ENCODE peak calls at places on chromosomes 6 and 20, in nine cellular contexts. E is colonic mucosa; S is DND-41; Q is neural progenitor cell; C is A549; L is omental fat pad; R is HCT116; B is BJ; W is activated CD8-positive, alpha-beta T cell treated with anti-CD3 and anti-CD28 coated beads for 36 hours. H is an unnamed sample.

GRCh38 chr6:134493789-134494188 is 175.9 kb upstream of the SGK1 start:
- DNase-seq in E (no peak), S (no peak), Q (no peak), C (no peak), L (no peak), R (no peak), B (no peak), W (no peak), H (no peak)

GRCh38 chr20:16801919-16802651 is 53.9 kb downstream of the OTOR start:
- DNase-seq in E (peak), S (peak), Q (peak), C (peak), L (peak), R (peak), B (no peak), W (peak), H (peak)

GRCh38 chr6:5115168-5115567 is 30.0 kb downstream of the PPP1R3G start:
- DNase-seq in E (peak), S (no peak), Q (no peak), C (peak), L (no peak), R (no peak), B (no peak), W (no peak), H (no peak)

GRCh38 chr6:116030745-116031144 is 29.9 kb downstream of the FRK start:
- DNase-seq in E (no peak), S (no peak), Q (no peak), C (no peak), L (no peak), R (no peak), B (no peak), W (no peak), H (no peak)

GRCh38 chr20:50042370-50043313 is 59.9 kb downstream of the SNAI1 start:
- DNase-seq in E (no peak), S (no peak), Q (no peak), C (no peak), L (no peak), R (no peak), B (no peak), W (no peak), H (no peak)

GRCh38 chr20:29443819-29444218 is 1813.6 kb upstream of the DEFB115 start:
- DNase-seq in E (no peak), S (no peak), Q (no peak), C (no peak), L (no peak), R (no peak), B (no peak), W (peak), H (no peak)

GRCh38 chr6:11615214-11615602 is 77.7 kb downstream of the TMEM170B start:
- DNase-seq in E (no peak), S (no peak), Q (no peak), C (no peak), L (no peak), R (no peak), B (no peak), W (no peak), H (no peak)

GRCh38 chr6:84777888-84778287 is 13.5 kb upstream of the TBX18 start:
- DNase-seq in E (no peak), S (no peak), Q (no peak), C (no peak), L (no peak), R (no peak), B (peak), W (no peak), H (no peak)

GRCh38 chr6:80333342-80333741 is 226.9 kb downstream of the BCKDHB start:
- DNase-seq in E (no peak), S (no peak), Q (no peak), C (no peak), L (no peak), R (no peak), B (no peak), W (no peak), H (no peak)

GRCh38 chr20:44862286-44862685 is 23.2 kb upstream of the YWHAB start:
- DNase-seq in E (no peak), S (no peak), Q (no peak), C (no peak), L (no peak), R (no peak), B (no peak), W (no peak), H (no peak)

GRCh38 chr6:139568956-139569538 is 194.6 kb upstream of the CITED2 start:
- DNase-seq in E (no peak), S (no peak), Q (no peak), C (no peak), L (no peak), R (no peak), B (peak), W (no peak), H (no peak)

GRCh38 chr6:7449018-7449417 is 59.4 kb downstream of the RIOK1 start:
- DNase-seq in E (no peak), S (no peak), Q (no peak), C (no peak), L (no peak), R (no peak), B (no peak), W (no peak), H (no peak)

GRCh38 chr6:2651536-2651935 is 99.2 kb downstream of the MYLK4 start:
- DNase-seq in E (no peak), S (no peak), Q (no peak), C (no peak), L (no peak), R (no peak), B (no peak), W (no peak), H (no peak)

GRCh38 chr20:23161968-23162696 is 76.0 kb upstream of the CD93 start:
- DNase-seq in E (peak), S (no peak), Q (no peak), C (no peak), L (peak), R (no peak), B (no peak), W (no peak), H (no peak)

GRCh38 chr6:26156105-26156849 is 69.0 kb downstream of the HFE start:
- DNase-seq in E (peak), S (peak), Q (peak), C (peak), L (peak), R (peak), B (peak), W (peak), H (peak)

GRCh38 chr6:39207421-39208232 is 21.6 kb downstream of the KCNK5 start:
- DNase-seq in E (no peak), S (no peak), Q (no peak), C (no peak), L (no peak), R (no peak), B (no peak), W (no peak), H (no peak)

GRCh38 chr6:42007753-42008528 is 42.4 kb upstream of the TAF8 start:
- DNase-seq in E (no peak), S (peak), Q (no peak), C (no peak), L (no peak), R (no peak), B (no peak), W (peak), H (no peak)

GRCh38 chr6:34029489-34030280 is 116.2 kb downstream of the GRM4 start:
- DNase-seq in E (no peak), S (no peak), Q (no peak), C (no peak), L (no peak), R (no peak), B (no peak), W (no peak), H (no peak)

GRCh38 chr20:62370115-62370806 is 3.1 kb upstream of the LAMA5 start:
- DNase-seq in E (no peak), S (no peak), Q (no peak), C (no peak), L (no peak), R (no peak), B (peak), W (peak), H (no peak)

GRCh38 chr6:43873806-43874714 is 104.0 kb downstream of the VEGFA start:
- DNase-seq in E (peak), S (no peak), Q (peak), C (no peak), L (no peak), R (no peak), B (no peak), W (no peak), H (no peak)

GRCh38 chr6:101083533-101084172 is 202.5 kb upstream of the ASCC3 start:
- DNase-seq in E (no peak), S (no peak), Q (peak), C (peak), L (no peak), R (no peak), B (peak), W (no peak), H (no peak)

GRCh38 chr20:43404880-43405279 is 52.8 kb upstream of the SRSF6 start:
- DNase-seq in E (no peak), S (no peak), Q (peak), C (peak), L (no peak), R (peak), B (no peak), W (peak), H (no peak)

GRCh38 chr6:164378330-164378729 is 931.1 kb downstream of the C6orf118 start:
- DNase-seq in E (no peak), S (no peak), Q (no peak), C (no peak), L (no peak), R (no peak), B (no peak), W (no peak), H (no peak)

GRCh38 chr20:46207783-46208182 is 89.7 kb downstream of the CD40 start:
- DNase-seq in E (no peak), S (no peak), Q (no peak), C (no peak), L (no peak), R (no peak), B (no peak), W (no peak), H (no peak)

GRCh38 chr6:87274660-87275273 is 47.6 kb upstream of the SMIM8 start:
- DNase-seq in E (no peak), S (no peak), Q (no peak), C (no peak), L (no peak), R (no peak), B (peak), W (no peak), H (no peak)

GRCh38 chr6:2754396-2754795 is 3.7 kb upstream of the MYLK4 start:
- DNase-seq in E (no peak), S (no peak), Q (no peak), C (no peak), L (no peak), R (no peak), B (no peak), W (no peak), H (no peak)

GRCh38 chr20:5480824-5481600 is 164.3 kb upstream of the PROKR2 start:
- DNase-seq in E (peak), S (no peak), Q (no peak), C (no peak), L (no peak), R (no peak), B (no peak), W (no peak), H (no peak)

GRCh38 chr20:4736875-4737274 is 15.2 kb downstream of the PRND start:
- DNase-seq in E (no peak), S (no peak), Q (no peak), C (no peak), L (no peak), R (no peak), B (no peak), W (no peak), H (no peak)

GRCh38 chr20:58342104-58342945 is 32.8 kb downstream of the RAB22A start:
- DNase-seq in E (no peak), S (no peak), Q (no peak), C (peak), L (no peak), R (no peak), B (peak), W (no peak), H (no peak)

GRCh38 chr6:37704066-37704465 is 6.4 kb upstream of the MDGA1 start:
- DNase-seq in E (no peak), S (no peak), Q (no peak), C (no peak), L (no peak), R (no peak), B (no peak), W (no peak), H (no peak)

GRCh38 chr6:100479180-100480035 is 14.7 kb upstream of the SIM1 start:
- DNase-seq in E (no peak), S (peak), Q (peak), C (no peak), L (no peak), R (peak), B (no peak), W (no peak), H (no peak)

GRCh38 chr20:50806126-50806768 is 11.4 kb downstream of the BCAS4 start:
- DNase-seq in E (no peak), S (no peak), Q (no peak), C (no peak), L (no peak), R (no peak), B (no peak), W (no peak), H (no peak)

GRCh38 chr6:32852018-32852843 is 1.3 kb downstream of the TAP1 start:
- DNase-seq in E (peak), S (no peak), Q (no peak), C (no peak), L (no peak), R (no peak), B (no peak), W (peak), H (peak)

GRCh38 chr6:100230976-100231316 is 233.8 kb downstream of the SIM1 start:
- DNase-seq in E (no peak), S (no peak), Q (no peak), C (no peak), L (no peak), R (no peak), B (no peak), W (no peak), H (no peak)

GRCh38 chr6:107894821-107895396 is 63.1 kb downstream of the SEC63 start:
- DNase-seq in E (peak), S (no peak), Q (no peak), C (no peak), L (no peak), R (no peak), B (no peak), W (no peak), H (no peak)

GRCh38 chr20:37316116-37316774 is 26.8 kb downstream of the MANBAL start:
- DNase-seq in E (no peak), S (peak), Q (peak), C (no peak), L (no peak), R (no peak), B (no peak), W (peak), H (peak)

GRCh38 chr6:121183742-121184141 is 150.5 kb downstream of the TBC1D32 start:
- DNase-seq in E (no peak), S (no peak), Q (no peak), C (no peak), L (no peak), R (no peak), B (no peak), W (no peak), H (no peak)

DNA sequence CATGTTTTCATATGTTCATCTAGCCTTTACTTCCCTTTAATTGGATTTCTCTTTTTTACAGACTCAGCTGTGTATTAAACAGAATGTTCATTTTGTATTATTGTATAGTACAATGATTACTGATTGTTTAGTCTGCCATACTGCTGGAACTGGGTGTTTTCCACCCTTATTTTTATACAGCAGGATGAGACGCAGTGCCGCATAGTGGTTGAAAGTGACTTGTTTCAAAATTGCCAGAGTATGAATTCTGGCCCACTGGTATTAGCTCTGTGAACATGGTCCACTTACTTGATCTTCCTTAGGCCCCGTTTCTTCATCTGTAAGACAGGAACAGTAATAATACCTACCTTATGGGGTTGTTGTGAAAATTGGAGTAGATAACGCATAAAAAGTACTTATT is 22.1 kb downstream of the AFDN start:
- DNase-seq in E (no peak), S (no peak), Q (no peak), C (no peak), L (no peak), R (no peak), B (no peak), W (no peak), H (no peak)
- TF ChIP-seq CTCF in E (no peak), S (no peak), Q (no peak), C (no peak), L (no peak), R (no peak), B (no peak), W (no peak), H (no peak)

GRCh38 chr6:15505463-15505918 is 157.3 kb downstream of the DTNBP1 start:
- DNase-seq in E (no peak), S (no peak), Q (no peak), C (no peak), L (peak), R (no peak), B (no peak), W (no peak), H (no peak)

GRCh38 chr6:15504040-15504491 is 158.8 kb downstream of the DTNBP1 start:
- DNase-seq in E (no peak), S (no peak), Q (peak), C (no peak), L (peak), R (no peak), B (no peak), W (no peak), H (no peak)

GRCh38 chr6:15506066-15506465 is 156.8 kb downstream of the DTNBP1 start:
- DNase-seq in E (no peak), S (no peak), Q (no peak), C (no peak), L (no peak), R (no peak), B (no peak), W (no peak), H (no peak)

GRCh38 chr6:15503346-15503680 is 159.5 kb downstream of the DTNBP1 start:
- DNase-seq in E (no peak), S (no peak), Q (no peak), C (no peak), L (no peak), R (no peak), B (no peak), W (no peak), H (no peak)

GRCh38 chr6:15504581-15505350 is 158.1 kb downstream of the DTNBP1 start:
- DNase-seq in E (peak), S (no peak), Q (no peak), C (no peak), L (peak), R (no peak), B (peak), W (no peak), H (no peak)
- TF ChIP-seq CTCF in E (no peak), S (no peak), Q (no peak), C (no peak), L (no peak), R (no peak), B (peak), W (no peak), H (no peak)

DNA sequence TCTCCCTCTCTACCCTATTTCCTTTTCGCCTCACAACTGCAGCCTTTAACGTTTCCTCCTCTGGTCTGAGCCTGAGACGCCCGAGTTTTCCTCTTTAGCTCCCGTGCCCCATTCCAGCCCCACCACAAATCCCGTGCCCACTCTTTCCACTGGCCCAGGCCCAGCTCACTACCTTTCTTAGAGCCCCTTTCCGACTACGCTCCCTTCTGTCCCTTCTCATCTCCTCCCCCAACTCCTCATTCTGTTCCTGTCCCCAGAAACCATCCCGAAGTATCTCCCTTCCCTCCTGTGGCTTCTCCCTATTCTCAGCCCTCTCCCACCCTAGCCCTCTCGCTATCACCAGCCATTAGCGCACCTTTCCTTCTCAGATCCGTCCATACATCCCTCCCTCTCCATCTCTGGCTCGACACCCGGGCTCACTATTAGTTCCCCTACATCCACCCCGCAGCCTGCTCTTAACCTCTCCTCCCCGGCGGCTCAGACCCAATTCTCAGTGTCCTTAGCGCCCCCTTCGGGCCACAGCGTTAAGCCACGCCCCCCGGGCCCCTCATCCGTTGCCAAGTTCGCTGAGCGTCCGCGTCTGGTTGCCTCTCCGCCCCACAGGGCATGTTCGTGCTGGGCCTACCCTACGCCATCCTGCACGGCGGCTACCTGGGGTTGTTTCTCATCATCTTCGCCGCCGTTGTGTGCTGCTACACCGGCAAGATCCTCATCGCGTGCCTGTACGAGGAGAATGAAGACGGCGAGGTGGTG is 2.7 kb downstream of the SLC32A1 start:
- DNase-seq in E (peak), S (peak), Q (peak), C (no peak), L (no peak), R (no peak), B (no peak), W (peak), H (peak)
- TF ChIP-seq CTCF in E (no peak), S (peak), Q (peak), C (no peak), L (no peak), R (peak), B (peak), W (peak), H (peak)

DNA sequence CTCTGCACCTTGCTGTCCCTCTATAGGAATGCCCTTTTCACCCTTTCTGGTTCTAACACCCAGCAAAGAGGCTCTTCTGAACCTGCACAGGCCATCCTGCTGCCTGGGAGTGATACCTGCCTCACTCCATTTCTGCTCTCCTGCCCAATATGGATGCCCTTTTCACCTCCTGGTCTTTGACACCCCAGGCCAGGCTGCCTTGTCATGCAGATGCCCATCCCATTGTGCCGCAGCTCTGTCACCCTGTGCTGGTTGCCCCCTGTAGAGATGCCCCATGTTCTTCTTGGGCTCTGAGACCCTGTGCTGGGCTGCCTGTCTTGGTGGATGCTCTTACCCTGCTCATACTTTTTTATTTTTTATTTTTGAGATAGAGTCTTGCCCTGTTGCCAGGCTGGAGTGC is 95.3 kb downstream of the CDKAL1 start:
- DNase-seq in E (no peak), S (no peak), Q (no peak), C (no peak), L (no peak), R (no peak), B (no peak), W (no peak), H (no peak)
- TF ChIP-seq CTCF in E (no peak), S (no peak), Q (no peak), C (no peak), L (no peak), R (no peak), B (no peak), W (no peak), H (no peak)

H was measured in GM13977.